ENCODE peak calls at places on chromosomes 4 and X, in four cellular contexts. P, R, C and K are unnamed samples.

GRCh38 chr4:20652226-20652836 is 47.9 kb upstream of the PACRGL start:
- DNase-seq in C (no peak), R (no peak), P (no peak), K (no peak)

GRCh38 chrX:39397561-39398200 is 596.4 kb downstream of the MID1IP1 start:
- DNase-seq in R (no peak), P (no peak), C (no peak), K (no peak)

GRCh38 chrX:109635151-109635550 is 10.2 kb upstream of the KCNE5 start:
- DNase-seq in R (no peak), P (peak), C (no peak), K (peak)

GRCh38 chrX:108225456-108225730 is 133.8 kb downstream of the ATG4A start:
- DNase-seq in R (no peak), P (no peak), C (no peak), K (no peak)

GRCh38 chrX:63186137-63186536 is 165.0 kb downstream of the SPIN4 start:
- DNase-seq in C (no peak), R (peak), P (no peak), K (no peak)

GRCh38 chr4:1055721-1056590 is 44.5 kb downstream of the FGFRL1 start:
- DNase-seq in C (no peak), P (peak), R (no peak), K (no peak)

GRCh38 chrX:41481264-41482109 is 34.3 kb downstream of the NYX start:
- DNase-seq in P (peak), C (peak), R (peak), K (no peak)

GRCh38 chrX:136679581-136679980 is 31.6 kb downstream of the CD40LG start:
- DNase-seq in C (no peak), R (no peak), P (no peak), K (no peak)

GRCh38 chrX:136867096-136867491 is 13.4 kb downstream of the RBMX start:
- DNase-seq in C (no peak), P (no peak), R (no peak), K (no peak)

GRCh38 chrX:71439898-71440297 is 73.7 kb downstream of the TAF1 start:
- DNase-seq in P (no peak), C (no peak), R (no peak), K (no peak)

GRCh38 chr4:183130328-183131155 is 31.5 kb downstream of the WWC2 start:
- DNase-seq in P (no peak), C (no peak), R (no peak), K (no peak)

GRCh38 chr4:15702941-15703403 is at the start of gene BST1:
- DNase-seq in R (no peak), C (no peak), P (no peak), K (no peak)

GRCh38 chrX:5907202-5907601 is 321.5 kb downstream of the NLGN4X start:
- DNase-seq in R (no peak), P (no peak), C (no peak), K (no peak)

GRCh38 chrX:17525266-17525665 is 150.3 kb downstream of the NHS start:
- DNase-seq in C (no peak), R (no peak), P (no peak), K (no peak)

GRCh38 chr4:84726356-84726755 is 143.4 kb downstream of the CDS1 start:
- DNase-seq in C (no peak), R (no peak), P (no peak), K (no peak)

GRCh38 chr4:168408620-168409019 is 71.7 kb downstream of the DDX60L start:
- DNase-seq in R (peak), C (no peak), P (no peak), K (peak)
- TF ChIP-seq TCF7L2 in R (no peak), C (no peak), P (no peak), K (no peak)

DNA sequence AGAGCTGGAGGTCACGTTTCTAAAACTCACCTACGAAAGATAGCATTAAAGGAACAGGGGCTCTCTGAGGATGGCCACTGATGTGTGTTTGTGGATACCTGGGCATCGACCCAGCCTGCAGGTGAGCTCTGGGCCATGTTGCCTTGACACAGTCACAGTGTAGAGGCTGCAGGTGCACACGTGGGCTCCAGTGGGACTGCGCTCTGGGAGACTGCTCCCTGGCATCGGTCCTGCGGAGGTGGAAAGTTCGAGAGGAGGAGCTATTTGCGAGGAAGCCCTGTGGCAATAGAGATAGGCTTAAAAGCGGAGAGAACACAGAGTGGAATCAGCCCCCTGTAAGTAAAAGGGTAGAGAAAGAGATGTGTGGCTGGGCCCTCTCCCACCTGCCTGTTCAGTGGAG is 12.3 kb upstream of the TADA2B start:
- DNase-seq in P (no peak), C (no peak), R (no peak), K (no peak)
- TF ChIP-seq REST in P (no peak), C (no peak), R (no peak), K (no peak)

GRCh38 chrX:104108955-104109354 is 3.4 kb upstream of the ZCCHC18 start:
- DNase-seq in P (no peak), C (no peak), R (no peak), K (no peak)

GRCh38 chrX:104112326-104112951 is at the start of gene ZCCHC18:
- DNase-seq in C (peak), R (no peak), P (peak), K (no peak)

GRCh38 chrX:104118765-104119164 is 6.4 kb downstream of the ZCCHC18 start:
- DNase-seq in R (no peak), C (no peak), P (no peak), K (no peak)

GRCh38 chrX:104117753-104118152 is 5.4 kb downstream of the ZCCHC18 start:
- DNase-seq in R (no peak), C (no peak), P (no peak), K (no peak)

GRCh38 chrX:104113237-104113965 is 1.1 kb downstream of the ZCCHC18 start:
- DNase-seq in R (no peak), P (peak), C (peak), K (no peak)
- H3K27ac ChIP-seq in R (no peak), P (no peak), C (no peak), K (no peak)

GRCh38 chrX:21958187-21958586 is 17.7 kb downstream of the SMS start:
- DNase-seq in P (no peak), R (no peak), C (no peak), K (no peak)

GRCh38 chrX:21955398-21956189 is 15.1 kb downstream of the SMS start:
- DNase-seq in R (no peak), C (no peak), P (no peak), K (no peak)

GRCh38 chrX:21959362-21960051 is 19.0 kb downstream of the SMS start:
- DNase-seq in P (peak), R (no peak), C (no peak), K (no peak)

GRCh38 chrX:21958888-21959287 is 18.4 kb downstream of the SMS start:
- DNase-seq in C (no peak), P (no peak), R (no peak), K (no peak)

DNA sequence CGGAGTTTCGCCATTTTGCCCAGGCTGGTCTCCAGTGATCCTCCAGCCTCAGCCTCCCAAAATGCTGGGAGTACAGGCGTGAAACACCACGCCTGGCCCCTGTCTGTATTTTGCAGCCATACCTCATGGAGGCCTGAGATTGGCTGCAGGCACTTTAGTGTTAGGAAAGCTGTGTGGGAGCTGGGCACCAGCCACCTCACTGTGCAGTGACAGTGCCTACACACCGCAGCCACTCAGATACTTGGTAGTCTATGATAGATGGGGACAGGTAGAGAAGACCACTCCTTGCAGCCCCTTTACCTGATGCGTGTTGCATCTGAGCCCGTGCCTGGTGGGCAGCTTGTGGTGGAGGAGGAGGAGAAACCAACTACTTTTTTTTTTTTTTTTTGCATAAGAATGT is 16.3 kb downstream of the SMS start:
- DNase-seq in C (no peak), P (no peak), R (no peak), K (no peak)
- TF ChIP-seq TCF7L2 in C (no peak), P (no peak), R (no peak), K (no peak)

DNA sequence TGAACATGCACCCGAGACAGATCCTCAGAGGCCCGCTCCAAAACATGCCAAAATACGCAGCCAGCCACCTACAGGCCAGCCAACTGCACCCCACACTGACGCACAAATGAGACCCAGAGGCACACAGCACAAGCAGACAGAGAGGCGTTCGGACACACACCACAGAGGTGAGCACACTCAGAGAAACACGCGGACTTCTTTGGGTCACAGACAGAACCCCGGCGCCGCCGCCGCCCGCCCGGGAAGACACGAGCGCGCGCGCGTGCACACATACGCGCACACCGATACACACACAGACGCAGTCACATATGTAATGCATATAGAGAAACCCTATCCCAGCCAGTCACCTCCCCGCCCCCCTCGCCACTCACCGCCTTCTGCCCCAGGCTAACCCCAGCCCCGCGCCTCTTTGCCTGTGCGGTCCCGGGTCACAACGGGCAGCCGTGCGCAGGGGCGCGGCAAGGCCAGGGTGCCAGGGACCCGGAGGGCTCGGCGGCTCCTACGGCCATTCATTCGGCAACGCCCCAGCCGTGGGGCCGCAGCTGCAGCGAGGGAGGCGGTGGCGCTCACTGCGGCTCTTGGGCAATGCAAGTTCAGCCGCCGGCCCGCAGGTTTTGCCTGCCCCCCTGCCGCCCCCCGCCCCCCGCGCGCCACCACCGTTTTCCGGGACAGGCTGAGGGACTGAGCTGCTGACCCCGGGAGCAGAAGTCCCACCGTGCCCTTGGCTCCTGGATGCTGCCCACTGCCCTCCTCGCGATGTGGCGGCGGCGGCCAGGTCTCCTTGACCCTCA is 532 bp downstream of the SEPTIN6 start:
- DNase-seq in P (peak), R (no peak), C (no peak), K (no peak)
- TF ChIP-seq REST in P (no peak), R (no peak), C (no peak), K (no peak)